ENCODE peak calls at places on chromosomes 13 and 19, in four cellular contexts. X is astrocyte of the spinal cord, E is HL-60, J is AG09309. M is an unnamed sample.

GRCh38 chr19:30689474-30689873 is 317.3 kb downstream of the ZNF536 start:
- DNase-seq in X (no peak), E (no peak), J (no peak), M (no peak)

GRCh38 chr19:10690351-10690781 is 10.9 kb upstream of the QTRT1 start:
- DNase-seq in X (no peak), E (peak), J (peak), M (no peak)

GRCh38 chr19:8324186-8325050 is 3.1 kb downstream of the RPS28 start:
- DNase-seq in X (no peak), E (no peak), J (no peak), M (no peak)

GRCh38 chr13:73681015-73681414 is 453.2 kb downstream of the KLF12 start:
- DNase-seq in X (no peak), E (no peak), J (no peak), M (no peak)

GRCh38 chr19:44758596-44758995 is 10.1 kb downstream of the BCL3 start:
- DNase-seq in X (no peak), E (no peak), J (no peak), M (no peak)

GRCh38 chr13:95403349-95404140 is 102.3 kb upstream of the ABCC4 start:
- DNase-seq in X (peak), E (no peak), J (no peak), M (no peak)

GRCh38 chr19:11881151-11881800 is 6.3 kb upstream of the ZNF69 start:
- DNase-seq in X (peak), E (peak), J (no peak), M (peak)

GRCh38 chr13:39417643-39418042 is 185.3 kb downstream of the LHFPL6 start:
- DNase-seq in X (peak), E (no peak), J (no peak), M (no peak)

GRCh38 chr13:105207586-105208293 is 1327.7 kb downstream of the EFNB2 start:
- DNase-seq in X (no peak), E (no peak), J (no peak), M (no peak)

GRCh38 chr19:35352448-35353304 is 5.0 kb downstream of the FFAR1 start:
- DNase-seq in X (peak), E (peak), J (peak), M (peak)

GRCh38 chr19:1026189-1027019 is at the start of gene CNN2:
- DNase-seq in X (peak), E (peak), J (no peak), M (peak)

GRCh38 chr13:113491418-113491883 is 940 bp upstream of the DCUN1D2 start:
- DNase-seq in X (peak), E (no peak), J (no peak), M (no peak)

GRCh38 chr13:42041017-42041683 is 7.3 kb upstream of the DGKH start:
- DNase-seq in X (peak), E (peak), J (no peak), M (no peak)

GRCh38 chr19:33703438-33703750 is 81.6 kb downstream of the CHST8 start:
- DNase-seq in X (no peak), E (no peak), J (no peak), M (no peak)

GRCh38 chr13:77172650-77173049 is 145.7 kb upstream of the FBXL3 start:
- DNase-seq in X (no peak), E (no peak), J (no peak), M (no peak)

GRCh38 chr19:4258181-4258580 is 11.3 kb downstream of the YJU2 start:
- DNase-seq in X (no peak), E (no peak), J (no peak), M (peak)

GRCh38 chr19:4260605-4261191 is 13.8 kb downstream of the YJU2 start:
- DNase-seq in X (no peak), E (peak), J (no peak), M (no peak)

GRCh38 chr19:4257025-4257424 is 10.1 kb downstream of the YJU2 start:
- DNase-seq in X (no peak), E (no peak), J (no peak), M (no peak)

GRCh38 chr19:4256563-4256962 is 9.7 kb downstream of the YJU2 start:
- DNase-seq in X (no peak), E (peak), J (no peak), M (peak)
- TF ChIP-seq CTCF in X (peak), E (peak), J (no peak), M (no peak)

DNA sequence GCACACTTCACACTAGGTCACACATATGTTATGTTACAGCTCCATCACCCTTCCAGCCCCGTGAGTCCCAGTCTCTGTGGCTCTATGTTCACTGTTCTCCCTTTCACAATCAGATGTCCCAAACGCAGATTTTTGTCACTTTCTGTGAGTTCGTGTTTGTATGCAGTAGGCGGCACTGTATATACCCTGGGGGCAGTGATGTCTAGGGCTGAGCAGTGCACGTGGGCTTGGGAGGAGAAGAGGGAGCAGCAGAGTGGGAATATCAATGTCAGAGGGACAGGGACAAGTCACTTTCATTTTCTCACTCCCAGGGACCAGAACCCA is 22.0 kb downstream of the PSG1 start:
- DNase-seq in X (no peak), E (no peak), J (no peak), M (no peak)
- TF ChIP-seq CTCF in X (no peak), E (no peak), J (no peak), M (no peak)

DNA sequence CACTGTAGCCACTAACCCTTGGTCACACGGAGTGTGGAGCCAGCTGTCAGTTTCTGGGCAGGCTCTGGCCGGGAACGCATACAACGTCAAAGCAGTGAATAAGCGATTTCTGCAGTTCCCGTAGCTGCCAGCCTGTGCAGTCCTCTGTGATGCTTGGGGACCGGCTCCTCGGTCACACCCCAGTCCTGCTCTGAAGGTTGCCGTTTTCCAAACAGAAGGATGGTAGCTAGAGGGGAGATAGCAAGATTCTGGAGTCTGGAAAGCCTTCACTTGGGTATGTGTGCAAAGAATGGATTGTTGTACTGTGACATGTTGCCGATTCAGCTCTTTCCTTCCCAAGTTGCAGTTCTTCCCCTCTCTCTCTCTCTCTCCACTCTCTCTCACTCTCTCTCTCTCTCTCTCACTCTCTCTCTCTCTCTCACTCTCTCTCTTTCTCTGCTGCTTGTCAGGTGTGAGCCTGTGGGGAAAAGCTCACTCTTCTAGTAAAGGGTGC is 38.7 kb upstream of the C1QTNF9 start:
- DNase-seq in X (peak), E (peak), J (no peak), M (no peak)
- TF ChIP-seq CTCF in X (no peak), E (no peak), J (no peak), M (no peak)

GRCh38 chr19:13060233-13060963 is 42.3 kb downstream of the LYL1 start:
- DNase-seq in X (no peak), E (no peak), J (no peak), M (no peak)
- TF ChIP-seq CTCF in X (no peak), E (no peak), J (no peak), M (no peak)

M was measured in D721Med.